ENCODE peak calls at places on chromosomes 11 and 22, in ten cellular contexts. One of them, this sample, is unnamed.

GRCh38 chr11:72643547-72643946 is 30.7 kb downstream of the PDE2A start:
- DNase-seq in NCI-H524: no peak
- DNase-seq in skeletal muscle cell: no peak
- DNase-seq in brain microvascular endothelial cell: peak
- DNase-seq in GDM1: no peak
- DNase-seq in NCI-H460: peak
- DNase-seq in A549: peak
- DNase-seq in IMR-90: no peak
- DNase-seq in aorta: peak
- DNase-seq in ureter: no peak
- DNase-seq in this sample: no peak

GRCh38 chr11:2807276-2807681 is 78.3 kb downstream of the CDKN1C start:
- DNase-seq in NCI-H460: no peak
- DNase-seq in brain microvascular endothelial cell: no peak
- DNase-seq in GDM1: no peak
- DNase-seq in NCI-H524: no peak
- DNase-seq in ureter: peak
- DNase-seq in IMR-90: no peak
- DNase-seq in A549: no peak
- DNase-seq in skeletal muscle cell: no peak
- DNase-seq in aorta: peak
- DNase-seq in this sample: peak

GRCh38 chr11:12019337-12019736 is 10.9 kb upstream of the DKK3 start:
- DNase-seq in GDM1: no peak
- DNase-seq in skeletal muscle cell: peak
- DNase-seq in NCI-H524: no peak
- DNase-seq in ureter: no peak
- DNase-seq in NCI-H460: no peak
- DNase-seq in A549: no peak
- DNase-seq in brain microvascular endothelial cell: no peak
- DNase-seq in aorta: no peak
- DNase-seq in IMR-90: peak
- DNase-seq in this sample: no peak

GRCh38 chr22:19492504-19493174 is 12.9 kb downstream of the CDC45 start:
- DNase-seq in A549: no peak
- DNase-seq in aorta: no peak
- DNase-seq in skeletal muscle cell: no peak
- DNase-seq in brain microvascular endothelial cell: no peak
- DNase-seq in GDM1: no peak
- DNase-seq in NCI-H460: no peak
- DNase-seq in NCI-H524: no peak
- DNase-seq in IMR-90: no peak
- DNase-seq in ureter: no peak
- DNase-seq in this sample: no peak

GRCh38 chr11:1285316-1285744 is 24.1 kb downstream of the TOLLIP start:
- DNase-seq in NCI-H460: no peak
- DNase-seq in brain microvascular endothelial cell: no peak
- DNase-seq in ureter: no peak
- DNase-seq in aorta: no peak
- DNase-seq in skeletal muscle cell: no peak
- DNase-seq in NCI-H524: no peak
- DNase-seq in IMR-90: no peak
- DNase-seq in GDM1: no peak
- DNase-seq in A549: no peak
- DNase-seq in this sample: no peak

GRCh38 chr22:22558972-22559603 is at the start of gene PRAME:
- DNase-seq in aorta: peak
- DNase-seq in ureter: no peak
- DNase-seq in NCI-H460: peak
- DNase-seq in A549: peak
- DNase-seq in GDM1: peak
- DNase-seq in skeletal muscle cell: no peak
- DNase-seq in brain microvascular endothelial cell: peak
- DNase-seq in IMR-90: peak
- DNase-seq in NCI-H524: peak
- DNase-seq in this sample: peak

GRCh38 chr11:67034350-67034749 is 11.4 kb downstream of the SYT12 start:
- DNase-seq in NCI-H524: no peak
- DNase-seq in IMR-90: no peak
- DNase-seq in NCI-H460: no peak
- DNase-seq in GDM1: no peak
- DNase-seq in brain microvascular endothelial cell: no peak
- DNase-seq in ureter: no peak
- DNase-seq in skeletal muscle cell: no peak
- DNase-seq in aorta: no peak
- DNase-seq in A549: no peak
- DNase-seq in this sample: no peak

GRCh38 chr11:120385110-120385509 is 48.9 kb downstream of the ARHGEF12 start:
- DNase-seq in A549: no peak
- DNase-seq in IMR-90: peak
- DNase-seq in NCI-H460: no peak
- DNase-seq in aorta: no peak
- DNase-seq in skeletal muscle cell: no peak
- DNase-seq in brain microvascular endothelial cell: peak
- DNase-seq in ureter: no peak
- DNase-seq in GDM1: no peak
- DNase-seq in NCI-H524: no peak
- DNase-seq in this sample: no peak

GRCh38 chr11:46272816-46273427 is 4.5 kb upstream of the CREB3L1 start:
- DNase-seq in brain microvascular endothelial cell: no peak
- DNase-seq in NCI-H524: no peak
- DNase-seq in NCI-H460: no peak
- DNase-seq in aorta: peak
- DNase-seq in IMR-90: peak
- DNase-seq in skeletal muscle cell: no peak
- DNase-seq in A549: no peak
- DNase-seq in GDM1: no peak
- DNase-seq in ureter: peak
- DNase-seq in this sample: no peak

GRCh38 chr11:130315354-130315970 is 745 bp upstream of the ZBTB44 start:
- DNase-seq in A549: no peak
- DNase-seq in ureter: peak
- DNase-seq in IMR-90: no peak
- DNase-seq in NCI-H524: no peak
- DNase-seq in GDM1: no peak
- DNase-seq in skeletal muscle cell: no peak
- DNase-seq in NCI-H460: no peak
- DNase-seq in brain microvascular endothelial cell: no peak
- DNase-seq in aorta: peak
- DNase-seq in this sample: peak